ENCODE peak calls at places on chromosomes 1 and 21, in four cellular contexts. One of them, this sample, is unnamed. For H3K4me1, the result is how much of the 10 kb centered on the place peaks cover.

GRCh38 chr1:11880911-11881748 is 22.4 kb upstream of the NPPB start:
- DNase-seq in NT2/D1: no peak
- DNase-seq in GM12878: no peak
- DNase-seq in H1: no peak
- DNase-seq in this sample: no peak

GRCh38 chr1:11831945-11832725 is 15.4 kb downstream of the NPPA start:
- DNase-seq in NT2/D1: no peak
- DNase-seq in GM12878: no peak
- DNase-seq in H1: no peak
- DNase-seq in this sample: no peak

GRCh38 chr21:35268817-35269216 is 219.7 kb upstream of the RUNX1 start:
- DNase-seq in NT2/D1: no peak
- DNase-seq in GM12878: no peak
- DNase-seq in H1: no peak
- DNase-seq in this sample: no peak

GRCh38 chr1:116571215-116571919 is 541 bp upstream of the CD58 start:
- DNase-seq in NT2/D1: no peak
- DNase-seq in GM12878: no peak
- DNase-seq in H1: no peak
- DNase-seq in this sample: no peak

GRCh38 chr1:21861602-21862429 is 49.8 kb downstream of the LDLRAD2 start:
- DNase-seq in NT2/D1: no peak
- DNase-seq in GM12878: no peak
- DNase-seq in H1: no peak
- DNase-seq in this sample: peak

GRCh38 chr1:68831281-68831680 is 334.4 kb upstream of the DEPDC1 start:
- DNase-seq in NT2/D1: no peak
- DNase-seq in GM12878: no peak
- DNase-seq in H1: no peak
- DNase-seq in this sample: no peak

GRCh38 chr1:156807627-156808026 is 9.0 kb downstream of the SH2D2A start:
- DNase-seq in NT2/D1: no peak
- DNase-seq in GM12878: no peak
- DNase-seq in H1: no peak
- DNase-seq in this sample: no peak

GRCh38 chr21:15772654-15773053 is 42.9 kb downstream of the USP25 start:
- DNase-seq in NT2/D1: no peak
- DNase-seq in GM12878: no peak
- DNase-seq in H1: no peak
- DNase-seq in this sample: no peak

GRCh38 chr1:64426691-64427090 is 43.2 kb upstream of the CACHD1 start:
- DNase-seq in NT2/D1: no peak
- DNase-seq in GM12878: no peak
- DNase-seq in H1: no peak
- DNase-seq in this sample: no peak

GRCh38 chr21:39022901-39023693 is 160.2 kb downstream of the PSMG1 start:
- DNase-seq in NT2/D1: no peak
- DNase-seq in GM12878: no peak
- DNase-seq in H1: no peak
- DNase-seq in this sample: peak

GRCh38 chr1:117928881-117929339 is 511 bp downstream of the GDAP2 start:
- DNase-seq in NT2/D1: peak
- DNase-seq in GM12878: no peak
- DNase-seq in H1: peak
- DNase-seq in this sample: peak

GRCh38 chr1:220806408-220806807 is 19.7 kb downstream of the MTARC1 start:
- DNase-seq in NT2/D1: no peak
- DNase-seq in GM12878: no peak
- DNase-seq in H1: no peak
- DNase-seq in this sample: no peak

GRCh38 chr1:16031551-16031950 is 9.7 kb downstream of the CLCNKA start:
- DNase-seq in NT2/D1: no peak
- DNase-seq in GM12878: no peak
- DNase-seq in H1: no peak
- DNase-seq in this sample: no peak

GRCh38 chr1:67937651-67938050 is 104.4 kb upstream of the GNG12 start:
- DNase-seq in NT2/D1: no peak
- DNase-seq in GM12878: no peak
- DNase-seq in H1: no peak
- DNase-seq in this sample: no peak

GRCh38 chr1:229437443-229437842 is 3.5 kb upstream of the ACTA1 start:
- DNase-seq in NT2/D1: no peak
- DNase-seq in GM12878: no peak
- DNase-seq in H1: no peak
- DNase-seq in this sample: no peak

GRCh38 chr1:198788561-198789064 is 149.8 kb downstream of the PTPRC start:
- DNase-seq in NT2/D1: peak
- DNase-seq in GM12878: no peak
- DNase-seq in H1: peak
- DNase-seq in this sample: no peak

GRCh38 chr1:194341587-194341986 is 1155.2 kb upstream of the B3GALT2 start:
- DNase-seq in NT2/D1: no peak
- DNase-seq in GM12878: no peak
- DNase-seq in H1: no peak
- DNase-seq in this sample: no peak

GRCh38 chr1:57623039-57623790 is 199.4 kb upstream of the DAB1 start:
- DNase-seq in NT2/D1: no peak
- DNase-seq in GM12878: no peak
- DNase-seq in H1: peak
- DNase-seq in this sample: peak

GRCh38 chr1:28273216-28273860 is 14.0 kb downstream of the SESN2 start:
- DNase-seq in NT2/D1: no peak
- DNase-seq in GM12878: no peak
- DNase-seq in H1: no peak
- DNase-seq in this sample: no peak

GRCh38 chr1:1137256-1138045 is 21.6 kb upstream of the C1orf159 start:
- DNase-seq in NT2/D1: no peak
- DNase-seq in GM12878: no peak
- DNase-seq in H1: no peak
- DNase-seq in this sample: no peak

GRCh38 chr1:18635833-18636671 is 5.4 kb downstream of the PAX7 start:
- DNase-seq in NT2/D1: no peak
- DNase-seq in GM12878: no peak
- DNase-seq in H1: peak
- DNase-seq in this sample: no peak
- TF ChIP-seq SUZ12 in NT2/D1: peak
- TF ChIP-seq SUZ12 in GM12878: peak
- TF ChIP-seq SUZ12 in H1: peak
- TF ChIP-seq SUZ12 in this sample: no peak

GRCh38 chr1:6247651-6248050 is 3.7 kb downstream of the HES3 start:
- DNase-seq in NT2/D1: no peak
- DNase-seq in GM12878: no peak
- DNase-seq in H1: peak
- DNase-seq in this sample: no peak

GRCh38 chr1:6248161-6248776 is 4.3 kb downstream of the HES3 start:
- DNase-seq in NT2/D1: no peak
- DNase-seq in GM12878: no peak
- DNase-seq in H1: peak
- DNase-seq in this sample: no peak

GRCh38 chr1:6249732-6250689 is 6.0 kb downstream of the HES3 start:
- DNase-seq in NT2/D1: no peak
- DNase-seq in GM12878: no peak
- DNase-seq in H1: peak
- DNase-seq in this sample: peak

GRCh38 chr1:6251233-6251632 is 7.3 kb downstream of the HES3 start:
- DNase-seq in NT2/D1: no peak
- DNase-seq in GM12878: no peak
- DNase-seq in H1: peak
- DNase-seq in this sample: no peak

GRCh38 chr1:6248798-6249731 is 5.1 kb downstream of the HES3 start:
- DNase-seq in NT2/D1: no peak
- DNase-seq in GM12878: no peak
- DNase-seq in H1: peak
- DNase-seq in this sample: no peak
- H3K4me1 ChIP-seq in NT2/D1: under half
- H3K4me1 ChIP-seq in GM12878: under half
- H3K4me1 ChIP-seq in H1: under half
- H3K4me1 ChIP-seq in this sample: under half

DNA sequence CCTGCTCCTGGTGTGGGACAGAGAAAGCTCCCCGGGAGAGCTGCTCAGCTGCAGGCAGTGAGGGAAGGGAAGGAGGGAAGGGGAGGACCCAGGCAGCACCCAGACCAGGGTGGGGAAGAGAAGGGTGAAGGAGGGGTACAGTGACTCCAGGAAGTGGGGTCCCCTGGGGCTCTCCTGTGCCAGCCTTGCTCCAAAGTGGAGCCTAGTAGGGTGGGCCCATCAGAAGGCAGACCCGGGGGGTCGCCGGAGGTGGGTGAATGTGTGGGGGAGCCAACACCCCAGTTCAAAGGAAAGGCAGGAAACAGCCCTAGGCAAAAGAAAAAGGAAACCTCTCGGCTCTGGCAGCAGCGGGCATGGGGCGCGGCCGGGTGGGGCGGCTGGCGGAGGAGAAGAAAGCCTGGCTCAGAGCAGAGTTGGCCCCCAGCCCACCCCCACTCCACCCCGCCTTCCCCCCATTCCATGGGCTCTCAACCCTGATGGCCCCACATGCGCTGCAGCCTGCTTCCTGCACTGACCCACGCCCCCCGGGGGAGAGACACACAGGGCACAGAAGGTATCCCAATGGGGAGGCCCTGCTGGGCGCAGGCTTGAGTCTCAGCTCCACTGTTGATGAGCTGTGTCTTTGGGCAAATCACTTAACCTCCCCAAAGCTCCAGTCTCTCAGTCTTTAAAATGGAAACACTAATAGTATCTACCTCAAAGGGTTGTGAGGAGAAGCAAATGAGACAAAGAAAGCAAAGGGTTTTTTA is 5.7 kb downstream of the LGR6 start:
- DNase-seq in NT2/D1: no peak
- DNase-seq in GM12878: no peak
- DNase-seq in H1: no peak
- DNase-seq in this sample: no peak
- TF ChIP-seq SUZ12 in NT2/D1: no peak
- TF ChIP-seq SUZ12 in GM12878: no peak
- TF ChIP-seq SUZ12 in H1: no peak
- TF ChIP-seq SUZ12 in this sample: no peak

GRCh38 chr1:2259668-2260392 is 31.7 kb downstream of the SKI start:
- DNase-seq in NT2/D1: no peak
- DNase-seq in GM12878: no peak
- DNase-seq in H1: no peak
- DNase-seq in this sample: no peak
- H3K4me1 ChIP-seq in NT2/D1: under half
- H3K4me1 ChIP-seq in GM12878: under half
- H3K4me1 ChIP-seq in H1: under half
- H3K4me1 ChIP-seq in this sample: half or more

GRCh38 chr1:175554586-175554985 is 188.8 kb downstream of the TNR start:
- DNase-seq in NT2/D1: no peak
- DNase-seq in GM12878: no peak
- DNase-seq in H1: no peak
- DNase-seq in this sample: no peak

DNA sequence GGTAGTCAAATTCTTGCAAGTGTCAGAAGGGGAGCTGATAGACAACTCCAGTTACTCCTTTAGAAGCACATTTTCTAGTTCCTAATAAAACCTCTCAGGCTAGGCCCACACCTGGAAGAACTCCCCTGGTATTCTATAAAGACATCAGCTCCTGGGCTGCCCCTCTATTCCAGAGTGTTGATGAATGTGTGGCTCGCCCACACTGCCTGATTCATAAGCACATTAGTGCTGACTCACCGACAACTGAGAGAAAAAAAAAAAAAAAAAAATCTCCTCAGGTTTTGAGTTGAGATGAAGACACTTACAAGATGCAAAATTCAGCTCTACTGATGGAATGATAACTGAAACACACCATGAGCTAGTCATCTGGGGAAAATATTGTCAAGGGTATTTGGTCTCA is 188.1 kb downstream of the TNR start:
- DNase-seq in NT2/D1: no peak
- DNase-seq in GM12878: no peak
- DNase-seq in H1: no peak
- DNase-seq in this sample: no peak
- TF ChIP-seq SUZ12 in NT2/D1: no peak
- TF ChIP-seq SUZ12 in GM12878: no peak
- TF ChIP-seq SUZ12 in H1: no peak
- TF ChIP-seq SUZ12 in this sample: no peak

DNA sequence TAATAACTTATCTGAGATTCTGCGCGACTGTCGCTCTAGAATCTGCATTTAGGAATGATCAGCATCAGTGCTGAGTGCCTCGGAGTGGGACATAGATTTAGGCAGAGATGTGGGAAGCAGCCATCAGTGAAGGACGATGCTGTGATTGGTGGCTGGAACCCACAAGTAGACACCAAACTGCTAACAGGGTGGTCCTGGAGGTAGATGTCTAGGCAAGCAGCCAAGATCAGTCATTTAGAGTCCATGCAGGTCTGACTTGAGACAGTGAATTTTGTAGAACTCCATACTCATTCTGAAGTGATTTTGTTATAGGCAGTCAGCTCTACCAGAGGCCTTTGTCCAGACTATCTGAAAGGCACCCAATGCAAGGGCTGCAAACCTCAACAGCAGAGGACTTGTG is 51.8 kb upstream of the LYST start:
- DNase-seq in NT2/D1: no peak
- DNase-seq in GM12878: no peak
- DNase-seq in H1: no peak
- DNase-seq in this sample: no peak
- H3K4me1 ChIP-seq in NT2/D1: under half
- H3K4me1 ChIP-seq in GM12878: under half
- H3K4me1 ChIP-seq in H1: under half
- H3K4me1 ChIP-seq in this sample: under half

GRCh38 chr1:94270801-94271203 is 33.4 kb upstream of the ARHGAP29 start:
- DNase-seq in NT2/D1: no peak
- DNase-seq in GM12878: no peak
- DNase-seq in H1: no peak
- DNase-seq in this sample: no peak

GRCh38 chr1:94269921-94270320 is 32.5 kb upstream of the ARHGAP29 start:
- DNase-seq in NT2/D1: no peak
- DNase-seq in GM12878: no peak
- DNase-seq in H1: no peak
- DNase-seq in this sample: no peak

GRCh38 chr1:94260635-94261387 is 23.4 kb upstream of the ARHGAP29 start:
- DNase-seq in NT2/D1: no peak
- DNase-seq in GM12878: no peak
- DNase-seq in H1: no peak
- DNase-seq in this sample: no peak

GRCh38 chr1:94265011-94265422 is 27.6 kb upstream of the ARHGAP29 start:
- DNase-seq in NT2/D1: no peak
- DNase-seq in GM12878: no peak
- DNase-seq in H1: no peak
- DNase-seq in this sample: no peak

GRCh38 chr1:94265931-94266330 is 28.5 kb upstream of the ARHGAP29 start:
- DNase-seq in NT2/D1: no peak
- DNase-seq in GM12878: no peak
- DNase-seq in H1: no peak
- DNase-seq in this sample: no peak
- TF ChIP-seq SUZ12 in NT2/D1: no peak
- TF ChIP-seq SUZ12 in GM12878: no peak
- TF ChIP-seq SUZ12 in H1: no peak
- TF ChIP-seq SUZ12 in this sample: no peak

GRCh38 chr1:31756578-31756977 is 7.6 kb downstream of the ADGRB2 start:
- DNase-seq in NT2/D1: no peak
- DNase-seq in GM12878: no peak
- DNase-seq in H1: no peak
- DNase-seq in this sample: no peak
- H3K4me1 ChIP-seq in NT2/D1: half or more
- H3K4me1 ChIP-seq in GM12878: under half
- H3K4me1 ChIP-seq in H1: under half
- H3K4me1 ChIP-seq in this sample: under half